ENCODE peak calls at places on chromosome 13, in seven cellular contexts. One of them, this sample, is unnamed.

GRCh38 chr13:31001647-31002046 is 69.2 kb downstream of the TEX26 start:
- DNase-seq in NCI-H1417 treated with DMSO at 0.1 percent for 48 hours: no peak
- DNase-seq in AG04449: no peak
- DNase-seq in GM12865: no peak
- DNase-seq in GM12891: no peak
- DNase-seq in choroid plexus epithelial cell: peak; percentile 22
- DNase-seq in activated naive CD8-positive, alpha-beta T cell treated with anti-CD3 and anti-CD28 coated beads, Interleukin-2, amount 50 U/mL, for 24 hours: no peak
- DNase-seq in this sample: no peak

GRCh38 chr13:102707465-102707864 is 12.6 kb upstream of the METTL21C start:
- DNase-seq in NCI-H1417 treated with DMSO at 0.1 percent for 48 hours: no peak
- DNase-seq in AG04449: peak; percentile 90
- DNase-seq in GM12865: no peak
- DNase-seq in GM12891: no peak
- DNase-seq in choroid plexus epithelial cell: peak; percentile 90
- DNase-seq in activated naive CD8-positive, alpha-beta T cell treated with anti-CD3 and anti-CD28 coated beads, Interleukin-2, amount 50 U/mL, for 24 hours: no peak
- DNase-seq in this sample: no peak

GRCh38 chr13:26307701-26308100 is 53.8 kb downstream of the CDK8 start:
- DNase-seq in NCI-H1417 treated with DMSO at 0.1 percent for 48 hours: no peak
- DNase-seq in AG04449: no peak
- DNase-seq in GM12865: no peak
- DNase-seq in GM12891: no peak
- DNase-seq in choroid plexus epithelial cell: no peak
- DNase-seq in activated naive CD8-positive, alpha-beta T cell treated with anti-CD3 and anti-CD28 coated beads, Interleukin-2, amount 50 U/mL, for 24 hours: no peak
- DNase-seq in this sample: no peak

GRCh38 chr13:32659736-32660135 is 73.5 kb downstream of the PDS5B start:
- DNase-seq in NCI-H1417 treated with DMSO at 0.1 percent for 48 hours: no peak
- DNase-seq in AG04449: no peak
- DNase-seq in GM12865: no peak
- DNase-seq in GM12891: no peak
- DNase-seq in choroid plexus epithelial cell: peak; percentile 47
- DNase-seq in activated naive CD8-positive, alpha-beta T cell treated with anti-CD3 and anti-CD28 coated beads, Interleukin-2, amount 50 U/mL, for 24 hours: no peak
- DNase-seq in this sample: no peak

GRCh38 chr13:27147530-27148170 is 24.0 kb downstream of the USP12 start:
- DNase-seq in NCI-H1417 treated with DMSO at 0.1 percent for 48 hours: no peak
- DNase-seq in AG04449: no peak
- DNase-seq in GM12865: peak; percentile 87
- DNase-seq in GM12891: peak; percentile 21
- DNase-seq in choroid plexus epithelial cell: no peak
- DNase-seq in activated naive CD8-positive, alpha-beta T cell treated with anti-CD3 and anti-CD28 coated beads, Interleukin-2, amount 50 U/mL, for 24 hours: no peak
- DNase-seq in this sample: no peak

GRCh38 chr13:57045816-57046691 is 94.7 kb upstream of the PRR20A start:
- DNase-seq in NCI-H1417 treated with DMSO at 0.1 percent for 48 hours: no peak
- DNase-seq in AG04449: no peak
- DNase-seq in GM12865: no peak
- DNase-seq in GM12891: no peak
- DNase-seq in choroid plexus epithelial cell: no peak
- DNase-seq in activated naive CD8-positive, alpha-beta T cell treated with anti-CD3 and anti-CD28 coated beads, Interleukin-2, amount 50 U/mL, for 24 hours: no peak
- DNase-seq in this sample: no peak

GRCh38 chr13:37869756-37870488 is at the start of gene TRPC4:
- DNase-seq in NCI-H1417 treated with DMSO at 0.1 percent for 48 hours: no peak
- DNase-seq in AG04449: no peak
- DNase-seq in GM12865: no peak
- DNase-seq in GM12891: no peak
- DNase-seq in choroid plexus epithelial cell: peak; percentile 89
- DNase-seq in activated naive CD8-positive, alpha-beta T cell treated with anti-CD3 and anti-CD28 coated beads, Interleukin-2, amount 50 U/mL, for 24 hours: peak; percentile 3
- DNase-seq in this sample: no peak

GRCh38 chr13:98223741-98224140 is 46.7 kb upstream of the RNF113B start:
- DNase-seq in NCI-H1417 treated with DMSO at 0.1 percent for 48 hours: no peak
- DNase-seq in AG04449: no peak
- DNase-seq in GM12865: no peak
- DNase-seq in GM12891: no peak
- DNase-seq in choroid plexus epithelial cell: no peak
- DNase-seq in activated naive CD8-positive, alpha-beta T cell treated with anti-CD3 and anti-CD28 coated beads, Interleukin-2, amount 50 U/mL, for 24 hours: no peak
- DNase-seq in this sample: no peak

GRCh38 chr13:48542581-48543341 is 9.9 kb upstream of the RCBTB2 start:
- DNase-seq in NCI-H1417 treated with DMSO at 0.1 percent for 48 hours: no peak
- DNase-seq in AG04449: no peak
- DNase-seq in GM12865: no peak
- DNase-seq in GM12891: no peak
- DNase-seq in choroid plexus epithelial cell: peak; percentile 59
- DNase-seq in activated naive CD8-positive, alpha-beta T cell treated with anti-CD3 and anti-CD28 coated beads, Interleukin-2, amount 50 U/mL, for 24 hours: no peak
- DNase-seq in this sample: no peak

GRCh38 chr13:99301913-99302636 is 5.1 kb downstream of the GPR183 start:
- DNase-seq in NCI-H1417 treated with DMSO at 0.1 percent for 48 hours: no peak
- DNase-seq in AG04449: no peak
- DNase-seq in GM12865: no peak
- DNase-seq in GM12891: no peak
- DNase-seq in choroid plexus epithelial cell: no peak
- DNase-seq in activated naive CD8-positive, alpha-beta T cell treated with anti-CD3 and anti-CD28 coated beads, Interleukin-2, amount 50 U/mL, for 24 hours: no peak
- DNase-seq in this sample: no peak

GRCh38 chr13:35744566-35745203 is 268.2 kb upstream of the MAB21L1 start:
- DNase-seq in NCI-H1417 treated with DMSO at 0.1 percent for 48 hours: no peak
- DNase-seq in AG04449: no peak
- DNase-seq in GM12865: no peak
- DNase-seq in GM12891: no peak
- DNase-seq in choroid plexus epithelial cell: peak; percentile 61
- DNase-seq in activated naive CD8-positive, alpha-beta T cell treated with anti-CD3 and anti-CD28 coated beads, Interleukin-2, amount 50 U/mL, for 24 hours: no peak
- DNase-seq in this sample: no peak

GRCh38 chr13:98581971-98582702 is 5.2 kb upstream of the STK24 start:
- DNase-seq in NCI-H1417 treated with DMSO at 0.1 percent for 48 hours: no peak
- DNase-seq in AG04449: no peak
- DNase-seq in GM12865: no peak
- DNase-seq in GM12891: no peak
- DNase-seq in choroid plexus epithelial cell: peak; percentile 73
- DNase-seq in activated naive CD8-positive, alpha-beta T cell treated with anti-CD3 and anti-CD28 coated beads, Interleukin-2, amount 50 U/mL, for 24 hours: no peak
- DNase-seq in this sample: no peak

GRCh38 chr13:42378383-42378780 is 106.4 kb downstream of the AKAP11 start:
- DNase-seq in NCI-H1417 treated with DMSO at 0.1 percent for 48 hours: no peak
- DNase-seq in AG04449: no peak
- DNase-seq in GM12865: peak; percentile 91
- DNase-seq in GM12891: no peak
- DNase-seq in choroid plexus epithelial cell: no peak
- DNase-seq in activated naive CD8-positive, alpha-beta T cell treated with anti-CD3 and anti-CD28 coated beads, Interleukin-2, amount 50 U/mL, for 24 hours: no peak
- DNase-seq in this sample: no peak

GRCh38 chr13:77429320-77430142 is 102.6 kb upstream of the MYCBP2 start:
- DNase-seq in NCI-H1417 treated with DMSO at 0.1 percent for 48 hours: no peak
- DNase-seq in AG04449: no peak
- DNase-seq in GM12865: peak; percentile 87
- DNase-seq in GM12891: no peak
- DNase-seq in choroid plexus epithelial cell: peak; percentile 17
- DNase-seq in activated naive CD8-positive, alpha-beta T cell treated with anti-CD3 and anti-CD28 coated beads, Interleukin-2, amount 50 U/mL, for 24 hours: peak; percentile 47
- DNase-seq in this sample: no peak

GRCh38 chr13:94878721-94879120 is 166.4 kb upstream of the SOX21 start:
- DNase-seq in NCI-H1417 treated with DMSO at 0.1 percent for 48 hours: no peak
- DNase-seq in AG04449: no peak
- DNase-seq in GM12865: no peak
- DNase-seq in GM12891: no peak
- DNase-seq in choroid plexus epithelial cell: no peak
- DNase-seq in activated naive CD8-positive, alpha-beta T cell treated with anti-CD3 and anti-CD28 coated beads, Interleukin-2, amount 50 U/mL, for 24 hours: no peak
- DNase-seq in this sample: no peak

GRCh38 chr13:99496322-99497142 is 4.7 kb upstream of the TM9SF2 start:
- DNase-seq in NCI-H1417 treated with DMSO at 0.1 percent for 48 hours: no peak
- DNase-seq in AG04449: no peak
- DNase-seq in GM12865: peak; percentile 94
- DNase-seq in GM12891: no peak
- DNase-seq in choroid plexus epithelial cell: peak; percentile 49
- DNase-seq in activated naive CD8-positive, alpha-beta T cell treated with anti-CD3 and anti-CD28 coated beads, Interleukin-2, amount 50 U/mL, for 24 hours: peak; percentile 61
- DNase-seq in this sample: no peak

GRCh38 chr13:20412761-20413355 is 112.8 kb downstream of the CRYL1 start:
- DNase-seq in NCI-H1417 treated with DMSO at 0.1 percent for 48 hours: no peak
- DNase-seq in AG04449: no peak
- DNase-seq in GM12865: no peak
- DNase-seq in GM12891: no peak
- DNase-seq in choroid plexus epithelial cell: no peak
- DNase-seq in activated naive CD8-positive, alpha-beta T cell treated with anti-CD3 and anti-CD28 coated beads, Interleukin-2, amount 50 U/mL, for 24 hours: no peak
- DNase-seq in this sample: no peak

GRCh38 chr13:29771247-29771646 is 79.2 kb downstream of the UBL3 start:
- DNase-seq in NCI-H1417 treated with DMSO at 0.1 percent for 48 hours: no peak
- DNase-seq in AG04449: no peak
- DNase-seq in GM12865: peak; percentile 50
- DNase-seq in GM12891: no peak
- DNase-seq in choroid plexus epithelial cell: peak; percentile 62
- DNase-seq in activated naive CD8-positive, alpha-beta T cell treated with anti-CD3 and anti-CD28 coated beads, Interleukin-2, amount 50 U/mL, for 24 hours: no peak
- DNase-seq in this sample: no peak

GRCh38 chr13:99265162-99265822 is 7.1 kb upstream of the GPR18 start:
- DNase-seq in NCI-H1417 treated with DMSO at 0.1 percent for 48 hours: no peak
- DNase-seq in AG04449: no peak
- DNase-seq in GM12865: no peak
- DNase-seq in GM12891: no peak
- DNase-seq in choroid plexus epithelial cell: no peak
- DNase-seq in activated naive CD8-positive, alpha-beta T cell treated with anti-CD3 and anti-CD28 coated beads, Interleukin-2, amount 50 U/mL, for 24 hours: no peak
- DNase-seq in this sample: no peak

GRCh38 chr13:93420206-93420605 is 193.6 kb downstream of the GPC6 start:
- DNase-seq in NCI-H1417 treated with DMSO at 0.1 percent for 48 hours: no peak
- DNase-seq in AG04449: no peak
- DNase-seq in GM12865: no peak
- DNase-seq in GM12891: no peak
- DNase-seq in choroid plexus epithelial cell: no peak
- DNase-seq in activated naive CD8-positive, alpha-beta T cell treated with anti-CD3 and anti-CD28 coated beads, Interleukin-2, amount 50 U/mL, for 24 hours: no peak
- DNase-seq in this sample: no peak

GRCh38 chr13:95100525-95101121 is 200.6 kb downstream of the ABCC4 start:
- DNase-seq in NCI-H1417 treated with DMSO at 0.1 percent for 48 hours: no peak
- DNase-seq in AG04449: peak; percentile 60
- DNase-seq in GM12865: peak; percentile 17
- DNase-seq in GM12891: no peak
- DNase-seq in choroid plexus epithelial cell: peak; percentile 23
- DNase-seq in activated naive CD8-positive, alpha-beta T cell treated with anti-CD3 and anti-CD28 coated beads, Interleukin-2, amount 50 U/mL, for 24 hours: no peak
- DNase-seq in this sample: no peak

GRCh38 chr13:79491715-79492114 is 10.8 kb downstream of the NDFIP2 start:
- DNase-seq in NCI-H1417 treated with DMSO at 0.1 percent for 48 hours: no peak
- DNase-seq in AG04449: peak; percentile 74
- DNase-seq in GM12865: no peak
- DNase-seq in GM12891: no peak
- DNase-seq in choroid plexus epithelial cell: peak; percentile 88
- DNase-seq in activated naive CD8-positive, alpha-beta T cell treated with anti-CD3 and anti-CD28 coated beads, Interleukin-2, amount 50 U/mL, for 24 hours: no peak
- DNase-seq in this sample: no peak

GRCh38 chr13:112034846-112035245 is 32.1 kb upstream of the SOX1 start:
- DNase-seq in NCI-H1417 treated with DMSO at 0.1 percent for 48 hours: no peak
- DNase-seq in AG04449: no peak
- DNase-seq in GM12865: no peak
- DNase-seq in GM12891: no peak
- DNase-seq in choroid plexus epithelial cell: no peak
- DNase-seq in activated naive CD8-positive, alpha-beta T cell treated with anti-CD3 and anti-CD28 coated beads, Interleukin-2, amount 50 U/mL, for 24 hours: no peak
- DNase-seq in this sample: no peak

GRCh38 chr13:72804301-72804700 is 22.4 kb downstream of the PIBF1 start:
- DNase-seq in NCI-H1417 treated with DMSO at 0.1 percent for 48 hours: no peak
- DNase-seq in AG04449: no peak
- DNase-seq in GM12865: no peak
- DNase-seq in GM12891: no peak
- DNase-seq in choroid plexus epithelial cell: no peak
- DNase-seq in activated naive CD8-positive, alpha-beta T cell treated with anti-CD3 and anti-CD28 coated beads, Interleukin-2, amount 50 U/mL, for 24 hours: no peak
- DNase-seq in this sample: no peak

GRCh38 chr13:43196171-43196611 is 172.8 kb downstream of the DNAJC15 start:
- DNase-seq in NCI-H1417 treated with DMSO at 0.1 percent for 48 hours: no peak
- DNase-seq in AG04449: no peak
- DNase-seq in GM12865: no peak
- DNase-seq in GM12891: no peak
- DNase-seq in choroid plexus epithelial cell: peak; percentile 30
- DNase-seq in activated naive CD8-positive, alpha-beta T cell treated with anti-CD3 and anti-CD28 coated beads, Interleukin-2, amount 50 U/mL, for 24 hours: no peak
- DNase-seq in this sample: no peak

GRCh38 chr13:21735621-21736401 is 64.9 kb downstream of the FGF9 start:
- DNase-seq in NCI-H1417 treated with DMSO at 0.1 percent for 48 hours: no peak
- DNase-seq in AG04449: no peak
- DNase-seq in GM12865: no peak
- DNase-seq in GM12891: no peak
- DNase-seq in choroid plexus epithelial cell: no peak
- DNase-seq in activated naive CD8-positive, alpha-beta T cell treated with anti-CD3 and anti-CD28 coated beads, Interleukin-2, amount 50 U/mL, for 24 hours: no peak
- DNase-seq in this sample: no peak

GRCh38 chr13:34748561-34748960 is 193.5 kb upstream of the NBEA start:
- DNase-seq in NCI-H1417 treated with DMSO at 0.1 percent for 48 hours: no peak
- DNase-seq in AG04449: no peak
- DNase-seq in GM12865: no peak
- DNase-seq in GM12891: no peak
- DNase-seq in choroid plexus epithelial cell: no peak
- DNase-seq in activated naive CD8-positive, alpha-beta T cell treated with anti-CD3 and anti-CD28 coated beads, Interleukin-2, amount 50 U/mL, for 24 hours: no peak
- DNase-seq in this sample: no peak

GRCh38 chr13:65595881-65596280 is 1634.3 kb downstream of the PCDH9 start:
- DNase-seq in NCI-H1417 treated with DMSO at 0.1 percent for 48 hours: no peak
- DNase-seq in AG04449: no peak
- DNase-seq in GM12865: no peak
- DNase-seq in GM12891: no peak
- DNase-seq in choroid plexus epithelial cell: peak; percentile 76
- DNase-seq in activated naive CD8-positive, alpha-beta T cell treated with anti-CD3 and anti-CD28 coated beads, Interleukin-2, amount 50 U/mL, for 24 hours: no peak
- DNase-seq in this sample: no peak

GRCh38 chr13:39374741-39375189 is 228.2 kb downstream of the LHFPL6 start:
- DNase-seq in NCI-H1417 treated with DMSO at 0.1 percent for 48 hours: no peak
- DNase-seq in AG04449: no peak
- DNase-seq in GM12865: no peak
- DNase-seq in GM12891: no peak
- DNase-seq in choroid plexus epithelial cell: no peak
- DNase-seq in activated naive CD8-positive, alpha-beta T cell treated with anti-CD3 and anti-CD28 coated beads, Interleukin-2, amount 50 U/mL, for 24 hours: no peak
- DNase-seq in this sample: no peak